ENCODE peak calls at places on chromosomes 2 and 18, in nine cellular contexts. I is fibroblast of the aortic adventitia; Z is activated effector memory CD4-positive, alpha-beta T cell treated with Interleukin-2 at 50 U/mL for 16 hours; S is uterus; C is OCI-LY7; L is RWPE1; A is epithelial cell of esophagus; D is spleen; M is astrocyte of the spinal cord. K is an unnamed sample.

GRCh38 chr2:222903234-222904220 is 42.7 kb downstream of the ACSL3 start:
- DNase-seq in I (peak; percentile 78), Z (no peak), S (no peak), C (peak; percentile 67), L (peak; percentile 42), A (peak; percentile 65), D (no peak), M (peak; percentile 69), K (peak; percentile 84)

GRCh38 chr2:120465989-120466703 is 120.2 kb downstream of the INHBB start:
- DNase-seq in I (no peak), Z (no peak), S (no peak), C (no peak), L (no peak), A (no peak), D (peak; percentile 55), M (no peak), K (peak; percentile 31)

GRCh38 chr2:239062743-239063142 is 214.9 kb downstream of the TWIST2 start:
- DNase-seq in I (no peak), Z (no peak), S (no peak), C (no peak), L (no peak), A (no peak), D (peak; percentile 71), M (no peak), K (no peak)

GRCh38 chr2:150063432-150063889 is 424.0 kb downstream of the RND3 start:
- DNase-seq in I (peak; percentile 70), Z (no peak), S (no peak), C (no peak), L (peak; percentile 8), A (peak; percentile 94), D (no peak), M (peak; percentile 36), K (peak; percentile 43)

GRCh38 chr2:209472386-209472832 is 48.6 kb downstream of the MAP2 start:
- DNase-seq in I (peak; percentile 86), Z (no peak), S (no peak), C (no peak), L (no peak), A (peak; percentile 82), D (no peak), M (peak; percentile 71), K (peak; percentile 89)

GRCh38 chr2:116668691-116669090 is 1145.8 kb upstream of the DDX18 start:
- DNase-seq in I (no peak), Z (no peak), S (no peak), C (no peak), L (no peak), A (no peak), D (no peak), M (peak; percentile 3), K (no peak)

GRCh38 chr18:7116001-7116831 is 1.4 kb downstream of the LAMA1 start:
- DNase-seq in I (peak; percentile 3), Z (no peak), S (no peak), C (no peak), L (no peak), A (peak; percentile 42), D (no peak), M (peak; percentile 33), K (peak; percentile 54)

GRCh38 chr18:44569391-44570055 is 111.2 kb upstream of the SETBP1 start:
- DNase-seq in I (no peak), Z (no peak), S (no peak), C (no peak), L (no peak), A (no peak), D (no peak), M (no peak), K (no peak)

GRCh38 chr18:41936471-41937134 is 18.4 kb upstream of the PIK3C3 start:
- DNase-seq in I (no peak), Z (no peak), S (no peak), C (no peak), L (no peak), A (no peak), D (no peak), M (peak; percentile 35), K (peak; percentile 34)

GRCh38 chr2:81077396-81077795 is 772.8 kb upstream of the LRRTM1 start:
- DNase-seq in I (no peak), Z (no peak), S (no peak), C (no peak), L (no peak), A (no peak), D (no peak), M (no peak), K (no peak)

GRCh38 chr2:54384301-54385035 is 71.7 kb upstream of the SPTBN1 start:
- DNase-seq in I (no peak), Z (no peak), S (no peak), C (no peak), L (no peak), A (no peak), D (no peak), M (no peak), K (no peak)

GRCh38 chr2:233700028-233700635 is 7.4 kb downstream of the UGT1A6 start:
- DNase-seq in I (peak; percentile 99), Z (no peak), S (no peak), C (no peak), L (no peak), A (no peak), D (no peak), M (peak; percentile 57), K (peak; percentile 53)

GRCh38 chr2:128468186-128468585 is 149.5 kb upstream of the HS6ST1 start:
- DNase-seq in I (no peak), Z (no peak), S (no peak), C (no peak), L (no peak), A (no peak), D (no peak), M (no peak), K (no peak)

GRCh38 chr18:61825386-61825785 is 67.4 kb downstream of the RNF152 start:
- DNase-seq in I (no peak), Z (no peak), S (no peak), C (no peak), L (no peak), A (no peak), D (no peak), M (peak; percentile 63), K (peak; percentile 67)

GRCh38 chr2:9333591-9334171 is 89.6 kb downstream of the ITGB1BP1 start:
- DNase-seq in I (peak; percentile 85), Z (no peak), S (peak; percentile 60), C (peak; percentile 51), L (peak; percentile 60), A (peak; percentile 90), D (no peak), M (peak; percentile 89), K (peak; percentile 94)

GRCh38 chr2:21111012-21111411 is 12.8 kb upstream of the TDRD15 start:
- DNase-seq in I (no peak), Z (no peak), S (no peak), C (peak; percentile 62), L (no peak), A (no peak), D (no peak), M (no peak), K (no peak)

GRCh38 chr2:240210198-240210965 is 69.9 kb upstream of the OTOS start:
- DNase-seq in I (no peak), Z (no peak), S (no peak), C (no peak), L (no peak), A (no peak), D (peak; percentile 44), M (no peak), K (no peak)

GRCh38 chr18:41600693-41601391 is 354.2 kb upstream of the PIK3C3 start:
- DNase-seq in I (no peak), Z (no peak), S (no peak), C (no peak), L (no peak), A (no peak), D (no peak), M (no peak), K (no peak)

GRCh38 chr2:133365117-133365516 is 203.1 kb downstream of the NCKAP5 start:
- DNase-seq in I (peak; percentile 62), Z (no peak), S (no peak), C (no peak), L (no peak), A (peak; percentile 67), D (no peak), M (peak; percentile 1), K (peak; percentile 14)

GRCh38 chr2:218079943-218080913 is 11.2 kb downstream of the RUFY4 start:
- DNase-seq in I (no peak), Z (no peak), S (no peak), C (no peak), L (no peak), A (no peak), D (no peak), M (no peak), K (no peak)

GRCh38 chr2:79887747-79888374 is 375.0 kb downstream of the CTNNA2 start:
- DNase-seq in I (peak; percentile 70), Z (no peak), S (no peak), C (peak; percentile 57), L (peak; percentile 47), A (peak; percentile 71), D (no peak), M (peak; percentile 66), K (peak; percentile 79)

GRCh38 chr18:33606621-33607020 is 28.6 kb downstream of the ASXL3 start:
- DNase-seq in I (no peak), Z (no peak), S (no peak), C (peak; percentile 13), L (no peak), A (no peak), D (no peak), M (no peak), K (no peak)

GRCh38 chr2:215883799-215884198 is 129.6 kb downstream of the MREG start:
- DNase-seq in I (no peak), Z (no peak), S (no peak), C (no peak), L (no peak), A (no peak), D (no peak), M (no peak), K (no peak)

GRCh38 chr18:27712066-27712465 is 464.9 kb downstream of the CDH2 start:
- DNase-seq in I (no peak), Z (no peak), S (no peak), C (no peak), L (no peak), A (no peak), D (no peak), M (no peak), K (peak; percentile 15)

GRCh38 chr2:46241344-46241743 is 55.9 kb upstream of the EPAS1 start:
- DNase-seq in I (no peak), Z (no peak), S (no peak), C (no peak), L (peak; percentile 16), A (peak; percentile 83), D (no peak), M (no peak), K (peak; percentile 46)

GRCh38 chr2:221758076-221758475 is 186.0 kb upstream of the EPHA4 start:
- DNase-seq in I (no peak), Z (no peak), S (no peak), C (peak; percentile 1), L (no peak), A (no peak), D (no peak), M (no peak), K (no peak)

GRCh38 chr18:27838230-27838629 is 338.7 kb downstream of the CDH2 start:
- DNase-seq in I (no peak), Z (no peak), S (no peak), C (no peak), L (no peak), A (peak; percentile 88), D (no peak), M (peak; percentile 17), K (no peak)

GRCh38 chr2:173720310-173720709 is 244.9 kb downstream of the SP3 start:
- DNase-seq in I (peak; percentile 69), Z (no peak), S (no peak), C (no peak), L (no peak), A (peak; percentile 48), D (no peak), M (peak; percentile 22), K (peak; percentile 37)

GRCh38 chr18:48627216-48627615 is 88.4 kb downstream of the CTIF start:
- DNase-seq in I (no peak), Z (no peak), S (no peak), C (no peak), L (no peak), A (peak; percentile 56), D (no peak), M (no peak), K (no peak)

GRCh38 chr18:10560457-10561045 is 34.7 kb downstream of the NAPG start:
- DNase-seq in I (peak; percentile 83), Z (peak; percentile 22), S (peak; percentile 63), C (peak; percentile 74), L (peak; percentile 69), A (peak; percentile 76), D (no peak), M (peak; percentile 72), K (peak; percentile 88)

GRCh38 chr2:2843969-2844548 is 513.0 kb upstream of the MYT1L start:
- DNase-seq in I (no peak), Z (no peak), S (no peak), C (peak; percentile 35), L (no peak), A (no peak), D (peak; percentile 56), M (no peak), K (no peak)

K was measured in choroid plexus epithelial cell.